ENCODE peak calls at places on chromosomes 3 and 15, in seven cellular contexts. F is GM03348, D is non-pigmented ciliary epithelial cell, M is PC-3, R is psoas muscle, K is hypothalamus, V is iris pigment epithelial cell. T is an unnamed sample.

GRCh38 chr3:61774279-61774890 is 213.0 kb downstream of the PTPRG start:
- DNase-seq in F (no peak), D (no peak), M (no peak), R (no peak), K (no peak), V (no peak), T (no peak)

GRCh38 chr3:43257850-43258249 is 28.5 kb upstream of the SNRK start:
- DNase-seq in F (no peak), D (no peak), M (no peak), R (no peak), K (no peak), V (no peak), T (no peak)

GRCh38 chr3:1272541-1273265 is 179.9 kb downstream of the CNTN6 start:
- DNase-seq in F (no peak), D (no peak), M (no peak), R (no peak), K (no peak), V (no peak), T (no peak)

GRCh38 chr3:144743325-144743724 is 771.7 kb downstream of the DIPK2A start:
- DNase-seq in F (no peak), D (no peak), M (no peak), R (no peak), K (no peak), V (no peak), T (no peak)

GRCh38 chr15:64749167-64749566 is 26.2 kb downstream of the RBPMS2 start:
- DNase-seq in F (peak), D (no peak), M (peak), R (peak), K (no peak), V (peak), T (no peak)

GRCh38 chr3:51434746-51435323 is 43.8 kb downstream of the RBM15B start:
- DNase-seq in F (peak), D (no peak), M (peak), R (no peak), K (no peak), V (peak), T (peak)

GRCh38 chr15:70795311-70795665 is 31.9 kb upstream of the UACA start:
- DNase-seq in F (peak), D (peak), M (peak), R (no peak), K (no peak), V (peak), T (no peak)

GRCh38 chr3:13564751-13565560 is 16.0 kb downstream of the FBLN2 start:
- DNase-seq in F (no peak), D (no peak), M (no peak), R (peak), K (no peak), V (no peak), T (no peak)

GRCh38 chr3:26484140-26484539 is 138.4 kb upstream of the LRRC3B start:
- DNase-seq in F (no peak), D (no peak), M (no peak), R (no peak), K (no peak), V (no peak), T (peak)

GRCh38 chr15:40063563-40064011 is 24.6 kb upstream of the SRP14 start:
- DNase-seq in F (peak), D (no peak), M (peak), R (peak), K (no peak), V (peak), T (no peak)